ENCODE peak calls at places on chromosomes 5 and 9, in five cellular contexts. Y is AG09319, B is nephron progenitor cell, D is BJ, L is SK-N-SH. H is an unnamed sample.

GRCh38 chr9:98375138-98375726 is 119.8 kb upstream of the TBC1D2 start:
- DNase-seq in L (no peak), Y (no peak), D (peak), B (no peak), H (no peak)

GRCh38 chr5:124662261-124662781 is 84.1 kb downstream of the ZNF608 start:
- DNase-seq in L (no peak), Y (no peak), D (no peak), B (peak), H (no peak)

GRCh38 chr5:143559586-143559985 is 156.1 kb upstream of the NR3C1 start:
- DNase-seq in Y (no peak), B (no peak), D (no peak), L (no peak), H (no peak)

GRCh38 chr5:172173771-172174170 is 14.3 kb downstream of the STK10 start:
- DNase-seq in B (no peak), Y (no peak), L (no peak), D (no peak), H (no peak)

GRCh38 chr5:58259685-58260152 is 200.2 kb downstream of the PLK2 start:
- DNase-seq in Y (peak), D (peak), B (peak), L (no peak), H (no peak)

GRCh38 chr9:69895659-69896058 is 75.0 kb downstream of the CFAP95 start:
- DNase-seq in L (no peak), Y (no peak), D (no peak), B (no peak), H (no peak)

GRCh38 chr9:126965541-126966428 is 51.2 kb downstream of the RALGPS1 start:
- DNase-seq in Y (peak), L (peak), B (peak), D (no peak), H (peak)

GRCh38 chr5:159034083-159034824 is 65.5 kb downstream of the EBF1 start:
- DNase-seq in Y (no peak), B (peak), L (no peak), D (no peak), H (no peak)

GRCh38 chr5:180960209-180960608 is 28.4 kb upstream of the BTNL3 start:
- DNase-seq in B (no peak), L (no peak), D (no peak), Y (no peak), H (no peak)

GRCh38 chr9:133186736-133187135 is 22.3 kb downstream of the OBP2B start:
- DNase-seq in Y (no peak), D (no peak), B (no peak), L (no peak), H (no peak)

GRCh38 chr9:133188843-133189180 is 20.2 kb downstream of the OBP2B start:
- DNase-seq in L (no peak), D (no peak), B (no peak), Y (no peak), H (no peak)

GRCh38 chr9:133189826-133190225 is 19.2 kb downstream of the OBP2B start:
- DNase-seq in B (no peak), Y (no peak), L (no peak), D (no peak), H (no peak)

GRCh38 chr9:133187561-133188005 is 21.5 kb downstream of the OBP2B start:
- DNase-seq in L (no peak), B (no peak), Y (no peak), D (no peak), H (no peak)

DNA sequence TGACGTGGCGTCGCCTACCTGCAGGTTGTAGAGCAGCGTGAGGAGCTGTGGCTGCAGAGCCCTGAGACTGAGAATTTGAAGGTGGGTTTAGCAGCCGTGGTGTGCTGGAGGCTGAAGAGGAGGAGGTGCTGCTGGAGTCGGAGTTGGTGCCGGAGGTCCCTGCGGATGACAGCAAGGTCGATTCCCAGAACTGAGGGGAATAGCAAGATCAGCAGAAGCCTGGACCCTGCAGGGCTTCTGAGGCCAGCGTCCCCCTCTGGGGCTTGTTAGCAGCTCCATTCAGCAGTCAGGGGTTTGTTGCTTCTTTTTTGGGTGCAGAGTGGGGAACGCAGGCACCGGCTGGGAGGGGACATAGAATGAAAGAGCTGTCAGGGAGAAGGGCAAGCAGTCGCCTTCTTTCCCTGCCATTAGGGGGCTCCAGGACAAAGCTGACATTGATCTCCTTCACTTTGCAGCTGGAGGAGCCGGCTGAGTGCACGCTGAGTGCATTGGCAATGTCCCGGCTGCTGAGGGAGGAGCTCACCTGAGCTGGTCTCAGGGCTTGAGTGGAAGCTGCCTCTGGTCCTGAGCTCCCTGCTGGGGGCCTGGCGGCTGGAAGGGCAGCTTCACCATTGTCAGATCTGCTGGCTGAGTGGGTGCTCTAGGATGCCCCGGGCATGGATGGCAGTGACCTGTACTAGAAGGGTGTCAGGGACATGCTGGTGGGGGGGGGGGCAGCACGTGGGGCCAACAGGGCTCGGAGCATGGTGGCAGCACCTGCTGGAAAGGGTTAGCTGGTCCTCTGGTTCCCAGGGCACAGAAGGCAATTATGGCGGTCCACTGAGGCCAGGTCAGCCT is 20.8 kb downstream of the OBP2B start:
- DNase-seq in L (peak), Y (no peak), D (no peak), B (peak), H (peak)
- TF ChIP-seq CTCF in L (no peak), Y (no peak), D (peak), B (peak), H (no peak)

GRCh38 chr5:170426149-170426767 is 37.1 kb upstream of the KCNMB1 start:
- DNase-seq in Y (no peak), L (peak), D (no peak), B (no peak), H (no peak)
- TF ChIP-seq CTCF in Y (no peak), L (peak), D (no peak), B (no peak), H (no peak)

DNA sequence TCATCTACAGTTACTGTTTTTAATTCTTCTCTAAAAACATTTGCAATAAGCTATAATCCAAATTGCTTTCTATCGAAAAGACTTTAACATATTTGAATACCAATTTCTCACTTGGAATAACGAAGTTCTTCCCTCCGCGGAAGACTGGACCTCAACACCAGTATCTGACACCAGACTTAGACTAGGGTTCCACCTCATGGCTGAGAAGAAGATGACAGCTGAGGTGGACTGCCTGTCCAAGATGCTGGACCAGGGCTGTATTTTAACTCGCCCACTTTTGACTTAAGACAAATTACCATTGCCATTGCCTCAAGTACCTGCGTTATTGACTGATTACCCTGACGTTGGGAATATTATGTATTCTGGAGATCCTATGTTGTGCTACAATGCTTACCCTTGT is 34.1 kb downstream of the ZMAT2 start:
- DNase-seq in Y (no peak), D (no peak), B (no peak), L (peak), H (no peak)
- TF ChIP-seq CTCF in Y (peak), D (peak), B (no peak), L (peak), H (no peak)

GRCh38 chr9:119020730-119021333 is 348.4 kb downstream of the BRINP1 start:
- DNase-seq in Y (no peak), D (no peak), L (no peak), B (no peak), H (no peak)
- TF ChIP-seq CTCF in Y (no peak), D (peak), L (no peak), B (no peak), H (no peak)

GRCh38 chr5:169577966-169578365 is 5.6 kb upstream of the SPDL1 start:
- DNase-seq in D (no peak), B (no peak), L (peak), Y (no peak), H (no peak)
- TF ChIP-seq CTCF in D (peak), B (peak), L (peak), Y (peak), H (no peak)

GRCh38 chr5:106849266-106849665 is 821.5 kb downstream of the EFNA5 start:
- DNase-seq in B (no peak), D (no peak), Y (no peak), L (no peak), H (no peak)

GRCh38 chr5:106843812-106844416 is 826.8 kb downstream of the EFNA5 start:
- DNase-seq in B (no peak), D (no peak), Y (no peak), L (no peak), H (no peak)
- TF ChIP-seq CTCF in B (peak), D (no peak), Y (peak), L (peak), H (peak)

GRCh38 chr5:66720776-66721175 is 124.6 kb downstream of the MAST4 start:
- DNase-seq in B (no peak), D (no peak), L (no peak), Y (no peak), H (no peak)

GRCh38 chr5:66722653-66723052 is 126.5 kb downstream of the MAST4 start:
- DNase-seq in B (no peak), D (no peak), L (no peak), Y (no peak), H (no peak)

GRCh38 chr5:66727630-66728029 is 131.4 kb downstream of the MAST4 start:
- DNase-seq in Y (no peak), L (no peak), D (no peak), B (no peak), H (no peak)

GRCh38 chr5:66724336-66724735 is 128.1 kb downstream of the MAST4 start:
- DNase-seq in L (no peak), Y (no peak), D (no peak), B (no peak), H (no peak)

GRCh38 chr5:66724740-66725139 is 128.5 kb downstream of the MAST4 start:
- DNase-seq in L (no peak), B (no peak), D (no peak), Y (no peak), H (no peak)
- TF ChIP-seq CTCF in L (peak), B (peak), D (peak), Y (peak), H (no peak)

GRCh38 chr9:109555215-109555614 is 57.1 kb upstream of the PTPN3 start:
- DNase-seq in L (no peak), D (no peak), B (no peak), Y (no peak), H (no peak)
- TF ChIP-seq CTCF in L (no peak), D (no peak), B (no peak), Y (no peak), H (no peak)

GRCh38 chr9:124894741-124895170 is 32.8 kb downstream of the ARPC5L start:
- DNase-seq in D (no peak), Y (no peak), B (no peak), L (no peak), H (peak)
- TF ChIP-seq CTCF in D (peak), Y (peak), B (peak), L (peak), H (no peak)